ENCODE peak calls at places on chromosome 13, in six cellular contexts. P is GM12892; U is fibroblast of pulmonary artery; E is activated naive CD4-positive, alpha-beta T cell treated with Interleukin-2 at 50 U/mL for 16 hours; Z is WERI-Rb-1; N is activated B cell treated with CpG ODN at 0.5 μM for 24 hours. G is an unnamed sample.

GRCh38 chr13:50015750-50016149 is 506 bp downstream of the KCNRG start:
- DNase-seq in P (no peak), U (no peak), E (no peak), Z (no peak), N (no peak), G (no peak)

GRCh38 chr13:99484405-99484981 is 16.8 kb upstream of the TM9SF2 start:
- DNase-seq in P (no peak), U (peak), E (no peak), Z (no peak), N (no peak), G (peak)

GRCh38 chr13:100650321-100650720 is 24.3 kb downstream of the TMTC4 start:
- DNase-seq in P (no peak), U (no peak), E (no peak), Z (no peak), N (no peak), G (no peak)

GRCh38 chr13:107117327-107118012 is 549.5 kb upstream of the ARGLU1 start:
- DNase-seq in P (no peak), U (no peak), E (no peak), Z (no peak), N (no peak), G (peak)

GRCh38 chr13:26881154-26881553 is 120.6 kb upstream of the GPR12 start:
- DNase-seq in P (no peak), U (peak), E (no peak), Z (no peak), N (no peak), G (peak)

GRCh38 chr13:71618154-71618553 is 248.8 kb downstream of the DACH1 start:
- DNase-seq in P (no peak), U (peak), E (no peak), Z (no peak), N (no peak), G (peak)

GRCh38 chr13:59755647-59756290 is 408.0 kb downstream of the DIAPH3 start:
- DNase-seq in P (no peak), U (no peak), E (no peak), Z (no peak), N (no peak), G (no peak)

GRCh38 chr13:90800082-90800746 is 547.3 kb upstream of the MIR17HG start:
- DNase-seq in P (no peak), U (peak), E (no peak), Z (no peak), N (no peak), G (no peak)

GRCh38 chr13:63010072-63010658 is 1594.5 kb upstream of the PCDH20 start:
- DNase-seq in P (no peak), U (no peak), E (no peak), Z (no peak), N (no peak), G (no peak)

GRCh38 chr13:50127726-50128291 is 112.6 kb downstream of the KCNRG start:
- DNase-seq in P (no peak), U (no peak), E (no peak), Z (no peak), N (no peak), G (no peak)

GRCh38 chr13:92530364-92530763 is 696.2 kb upstream of the GPC6 start:
- DNase-seq in P (no peak), U (peak), E (no peak), Z (no peak), N (no peak), G (peak)

GRCh38 chr13:37198629-37199028 is 93.2 kb upstream of the CSNK1A1L start:
- DNase-seq in P (no peak), U (no peak), E (no peak), Z (no peak), N (no peak), G (no peak)

GRCh38 chr13:42967660-42968059 is 24.4 kb downstream of the EPSTI1 start:
- DNase-seq in P (no peak), U (no peak), E (no peak), Z (no peak), N (no peak), G (no peak)

GRCh38 chr13:64369121-64369520 is 2861.0 kb downstream of the PCDH9 start:
- DNase-seq in P (no peak), U (peak), E (no peak), Z (no peak), N (no peak), G (peak)

GRCh38 chr13:18949489-18949761 is 232.2 kb downstream of the TUBA3C start:
- DNase-seq in P (no peak), U (no peak), E (no peak), Z (no peak), N (no peak), G (no peak)

GRCh38 chr13:27728271-27728670 is 64.0 kb upstream of the GSX1 start:
- DNase-seq in P (no peak), U (no peak), E (no peak), Z (no peak), N (no peak), G (no peak)

GRCh38 chr13:29522044-29522685 is 73.3 kb downstream of the SLC7A1 start:
- DNase-seq in P (no peak), U (peak), E (no peak), Z (no peak), N (no peak), G (peak)

GRCh38 chr13:51246005-51246404 is 23.8 kb downstream of the FAM124A start:
- DNase-seq in P (no peak), U (no peak), E (no peak), Z (no peak), N (no peak), G (no peak)